ENCODE peak calls at places on chromosomes 13 and 19, in eight cellular contexts. R, O, H, E, I, A, T and F are unnamed samples.

GRCh38 chr19:18898533-18899408 is 2.8 kb upstream of the CERS1 start:
- DNase-seq in R (no peak), O (no peak), H (no peak), E (no peak), I (no peak), A (no peak), T (no peak), F (no peak)

GRCh38 chr13:82330499-82330898 is 1551.8 kb downstream of the SLITRK1 start:
- DNase-seq in R (no peak), O (no peak), H (no peak), E (no peak), I (no peak), A (no peak), T (no peak), F (no peak)

GRCh38 chr13:23656637-23657036 is 86.4 kb downstream of the TNFRSF19 start:
- DNase-seq in R (no peak), O (no peak), H (no peak), E (no peak), I (no peak), A (no peak), T (no peak), F (no peak)

GRCh38 chr19:5686326-5686646 is 3.8 kb upstream of the RPL36 start:
- DNase-seq in R (no peak), O (no peak), H (no peak), E (no peak), I (no peak), A (no peak), T (no peak), F (no peak)

GRCh38 chr13:66585669-66586203 is 644.4 kb downstream of the PCDH9 start:
- DNase-seq in R (no peak), O (no peak), H (no peak), E (no peak), I (no peak), A (no peak), T (no peak), F (no peak)

GRCh38 chr19:45645631-45646344 is 6.6 kb upstream of the EML2 start:
- DNase-seq in R (no peak), O (peak; percentile 93), H (no peak), E (peak; percentile 89), I (peak; percentile 28), A (peak; percentile 72), T (peak; percentile 86), F (no peak)

GRCh38 chr13:113969311-113969972 is 4.4 kb downstream of the C13orf46 start:
- DNase-seq in R (no peak), O (no peak), H (peak; percentile 9), E (peak; percentile 57), I (no peak), A (no peak), T (no peak), F (no peak)

GRCh38 chr13:91539458-91540156 is 141.2 kb downstream of the GPC5 start:
- DNase-seq in R (no peak), O (no peak), H (no peak), E (no peak), I (no peak), A (no peak), T (no peak), F (no peak)

GRCh38 chr19:50003810-50004419 is 21.3 kb downstream of the VRK3 start:
- DNase-seq in R (peak; percentile 52), O (no peak), H (no peak), E (no peak), I (peak; percentile 56), A (peak; percentile 35), T (no peak), F (no peak)

GRCh38 chr13:100361504-100361903 is 227.1 kb downstream of the GGACT start:
- DNase-seq in R (no peak), O (no peak), H (no peak), E (no peak), I (no peak), A (no peak), T (no peak), F (no peak)

GRCh38 chr19:46604781-46605355 is 3.7 kb downstream of the CALM3 start:
- DNase-seq in R (no peak), O (no peak), H (peak; percentile 21), E (peak; percentile 62), I (no peak), A (no peak), T (peak; percentile 67), F (no peak)

GRCh38 chr13:94950303-94950702 is 238.0 kb upstream of the SOX21 start:
- DNase-seq in R (no peak), O (no peak), H (no peak), E (no peak), I (no peak), A (no peak), T (no peak), F (no peak)

GRCh38 chr19:391726-392374 is 17.1 kb downstream of the C2CD4C start:
- DNase-seq in R (no peak), O (no peak), H (no peak), E (no peak), I (no peak), A (no peak), T (no peak), F (no peak)

GRCh38 chr19:2059422-2060201 is 8.6 kb upstream of the MKNK2 start:
- DNase-seq in R (no peak), O (no peak), H (peak; percentile 60), E (peak; percentile 95), I (peak; percentile 62), A (no peak), T (no peak), F (peak; percentile 34)

GRCh38 chr19:29530549-29531457 is 5.0 kb downstream of the VSTM2B start:
- DNase-seq in R (no peak), O (no peak), H (no peak), E (no peak), I (no peak), A (no peak), T (no peak), F (no peak)

GRCh38 chr13:98201178-98201577 is 24.1 kb upstream of the RNF113B start:
- DNase-seq in R (no peak), O (no peak), H (no peak), E (no peak), I (no peak), A (no peak), T (no peak), F (no peak)

GRCh38 chr19:16846901-16847300 is 17.7 kb downstream of the SIN3B start:
- DNase-seq in R (no peak), O (no peak), H (no peak), E (no peak), I (no peak), A (no peak), T (no peak), F (no peak)

GRCh38 chr19:1855040-1855827 is 7.0 kb upstream of the REXO1 start:
- DNase-seq in R (no peak), O (peak; percentile 90), H (peak; percentile 78), E (peak; percentile 98), I (peak; percentile 57), A (peak; percentile 82), T (peak; percentile 97), F (peak; percentile 31)

GRCh38 chr19:17234911-17235617 is 9.0 kb downstream of the OCEL1 start:
- DNase-seq in R (peak; percentile 58), O (peak; percentile 52), H (no peak), E (peak; percentile 89), I (peak; percentile 70), A (peak; percentile 50), T (no peak), F (peak; percentile 40)

GRCh38 chr13:46010148-46010547 is 42.4 kb downstream of the ZC3H13 start:
- DNase-seq in R (no peak), O (no peak), H (no peak), E (no peak), I (no peak), A (no peak), T (no peak), F (no peak)

GRCh38 chr19:35310331-35310730 is 18.4 kb downstream of the MAG start:
- DNase-seq in R (peak; percentile 44), O (no peak), H (no peak), E (no peak), I (no peak), A (no peak), T (no peak), F (no peak)

GRCh38 chr13:45195421-45195820 is 5.4 kb downstream of the KCTD4 start:
- DNase-seq in R (no peak), O (no peak), H (no peak), E (no peak), I (no peak), A (no peak), T (no peak), F (no peak)

GRCh38 chr13:97324115-97324514 is 102.0 kb downstream of the MBNL2 start:
- DNase-seq in R (no peak), O (no peak), H (no peak), E (no peak), I (no peak), A (no peak), T (no peak), F (no peak)

GRCh38 chr19:871446-872265 is 12.2 kb downstream of the CFD start:
- DNase-seq in R (peak; percentile 42), O (peak; percentile 23), H (no peak), E (no peak), I (no peak), A (peak; percentile 44), T (no peak), F (no peak)

GRCh38 chr13:103960011-103960410 is 893.8 kb upstream of the SLC10A2 start:
- DNase-seq in R (no peak), O (no peak), H (no peak), E (no peak), I (no peak), A (no peak), T (no peak), F (no peak)

GRCh38 chr13:21984156-21984555 is 313.3 kb downstream of the FGF9 start:
- DNase-seq in R (no peak), O (no peak), H (no peak), E (no peak), I (no peak), A (no peak), T (no peak), F (no peak)

GRCh38 chr13:106471957-106472543 is 63.4 kb downstream of the EFNB2 start:
- DNase-seq in R (peak; percentile 14), O (peak; percentile 89), H (no peak), E (peak; percentile 79), I (peak; percentile 43), A (no peak), T (no peak), F (no peak)

GRCh38 chr19:3606174-3606689 is 443 bp downstream of the TBXA2R start:
- DNase-seq in R (no peak), O (no peak), H (no peak), E (peak; percentile 85), I (no peak), A (peak; percentile 42), T (peak; percentile 72), F (no peak)
- H3K27ac ChIP-seq in R (peak overlapping the region; percentile 53), O (no peak overlapping the region), H (peak overlapping the region; percentile 82), E (peak overlapping the region; percentile 72), I (peak overlapping the region; percentile 71), A (peak overlapping the region; percentile 17), T (peak overlapping the region; percentile 57), F (no peak overlapping the region)

GRCh38 chr19:57946316-57946715 is 1.2 kb downstream of the ZNF256 start:
- DNase-seq in R (no peak), O (no peak), H (no peak), E (no peak), I (no peak), A (no peak), T (no peak), F (no peak)
- H3K27ac ChIP-seq in R (no peak overlapping the region), O (no peak overlapping the region), H (no peak overlapping the region), E (no peak overlapping the region), I (no peak overlapping the region), A (no peak overlapping the region), T (no peak overlapping the region), F (no peak overlapping the region)

GRCh38 chr19:15289673-15290072 is 42.7 kb downstream of the BRD4 start:
- DNase-seq in R (no peak), O (no peak), H (no peak), E (no peak), I (no peak), A (no peak), T (no peak), F (no peak)
- H3K27ac ChIP-seq in R (no peak overlapping the region), O (peak overlapping the region; percentile 61), H (peak overlapping the region; percentile 22), E (no peak overlapping the region), I (no peak overlapping the region), A (no peak overlapping the region), T (no peak overlapping the region), F (no peak overlapping the region)

GRCh38 chr13:75771818-75772217 is 135.7 kb downstream of the LMO7 start:
- DNase-seq in R (no peak), O (no peak), H (no peak), E (no peak), I (no peak), A (no peak), T (no peak), F (no peak)
- H3K27ac ChIP-seq in R (no peak overlapping the region), O (no peak overlapping the region), H (no peak overlapping the region), E (peak overlapping the region; percentile 16), I (no peak overlapping the region), A (no peak overlapping the region), T (no peak overlapping the region), F (no peak overlapping the region)